ENCODE peak calls at places on chromosomes 3 and 15, in nine cellular contexts. J, G, H, T, R, V, Z, S and O are unnamed samples.

GRCh38 chr15:57440167-57440566 is 63.9 kb downstream of the CGNL1 start:
- DNase-seq in G (no peak), V (no peak), Z (no peak), J (no peak), T (no peak), R (no peak), H (no peak), S (no peak), O (no peak)

GRCh38 chr3:77618686-77619085 is 578.8 kb downstream of the ROBO2 start:
- DNase-seq in T (no peak), H (no peak), S (no peak), G (no peak), V (no peak), Z (no peak), R (no peak), J (no peak), O (no peak)

GRCh38 chr3:143595456-143596077 is 252.7 kb downstream of the SLC9A9 start:
- DNase-seq in G (no peak), R (no peak), H (peak; percentile 14), T (no peak), S (no peak), J (no peak), Z (no peak), V (no peak), O (no peak)

GRCh38 chr15:55389276-55389631 is 18.9 kb downstream of the CCPG1 start:
- DNase-seq in V (peak; percentile 35), T (no peak), H (no peak), G (no peak), J (peak; percentile 38), R (no peak), S (no peak), Z (no peak), O (no peak)

GRCh38 chr3:188979669-188980311 is 192.0 kb upstream of the TPRG1 start:
- DNase-seq in R (no peak), H (no peak), G (no peak), Z (no peak), S (no peak), V (peak; percentile 25), T (no peak), J (peak; percentile 29), O (no peak)

GRCh38 chr3:4472312-4472711 is 5.2 kb upstream of the SUMF1 start:
- DNase-seq in V (no peak), T (no peak), H (no peak), R (no peak), S (no peak), Z (no peak), J (no peak), G (no peak), O (no peak)

GRCh38 chr15:40255033-40255432 is 16.2 kb downstream of the PAK6 start:
- DNase-seq in G (no peak), J (no peak), V (no peak), Z (no peak), S (no peak), R (no peak), H (no peak), T (no peak), O (no peak)

GRCh38 chr3:95971573-95971972 is 842.8 kb upstream of the EPHA6 start:
- DNase-seq in G (no peak), J (peak; percentile 0), H (no peak), S (no peak), Z (no peak), V (no peak), R (no peak), T (no peak), O (no peak)

DNA sequence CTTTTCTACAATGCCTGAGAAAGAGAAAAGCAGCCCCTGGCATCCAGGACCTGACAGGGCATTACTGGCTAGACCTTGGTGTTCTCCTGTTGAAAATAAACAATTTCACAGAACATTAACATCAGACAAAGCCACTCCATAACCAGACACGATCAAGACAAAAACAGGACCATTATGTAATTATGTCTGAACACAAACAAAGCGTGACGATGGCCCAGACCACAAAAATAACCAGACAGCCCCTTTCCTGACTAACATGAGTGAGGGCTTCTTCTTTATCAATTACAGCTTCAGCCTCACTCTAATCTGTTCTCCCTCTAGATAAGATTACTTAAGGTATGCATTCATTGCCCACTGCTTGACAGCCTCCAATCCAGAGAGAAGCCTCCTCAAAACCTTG is 172.7 kb upstream of the LMCD1 start:
- DNase-seq in R (no peak), G (no peak), Z (no peak), V (no peak), J (no peak), T (no peak), S (no peak), H (no peak), O (no peak)
- H3K4me1 ChIP-seq in R (no peaks in the 10 kb centered on the region), G (no peaks in the 10 kb centered on the region), Z (no peaks in the 10 kb centered on the region), V (no peaks in the 10 kb centered on the region), J (no peaks in the 10 kb centered on the region), T (no peaks in the 10 kb centered on the region), S (no peaks in the 10 kb centered on the region), H (no peaks in the 10 kb centered on the region), O (no peaks in the 10 kb centered on the region)

GRCh38 chr15:53193149-53193548 is 403.0 kb upstream of the ONECUT1 start:
- DNase-seq in Z (no peak), G (no peak), T (no peak), J (peak; percentile 28), S (no peak), R (no peak), V (no peak), H (peak; percentile 3), O (no peak)

GRCh38 chr15:53202876-53203275 is 412.7 kb upstream of the ONECUT1 start:
- DNase-seq in Z (no peak), H (no peak), G (no peak), J (no peak), V (no peak), R (no peak), T (no peak), S (no peak), O (no peak)

GRCh38 chr15:53196235-53196634 is 406.1 kb upstream of the ONECUT1 start:
- DNase-seq in Z (no peak), V (no peak), T (no peak), H (no peak), R (no peak), J (no peak), G (no peak), S (no peak), O (no peak)

DNA sequence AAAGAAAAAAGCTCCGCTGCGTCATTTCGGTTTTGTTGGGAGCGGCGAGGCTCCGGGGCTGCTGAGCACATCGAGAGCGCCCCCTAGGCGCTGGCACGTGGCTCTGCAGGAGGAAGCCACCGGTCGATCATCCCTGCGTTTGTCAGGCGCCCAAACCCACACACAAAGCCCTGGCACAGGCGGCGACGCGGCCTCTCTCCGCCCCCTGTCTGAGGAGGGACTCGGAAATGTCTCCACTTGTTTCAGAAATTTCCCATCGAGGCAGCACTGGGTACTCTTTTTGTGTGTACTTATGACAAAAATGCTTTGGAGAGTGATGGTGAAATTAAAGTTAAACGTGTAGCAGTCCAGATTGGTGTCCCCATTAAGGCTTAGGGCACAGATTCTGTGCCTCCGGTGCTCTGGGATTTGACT is 407.3 kb upstream of the ONECUT1 start:
- DNase-seq in S (peak; percentile 9), T (peak; percentile 75), V (peak; percentile 2), H (peak; percentile 37), J (peak; percentile 75), G (peak; percentile 12), R (peak; percentile 50), Z (no peak), O (peak; percentile 39)
- H3K27ac ChIP-seq in S (no peak overlapping the region), T (no peak overlapping the region), V (no peak overlapping the region), H (no peak overlapping the region), J (no peak overlapping the region), G (no peak overlapping the region), R (no peak overlapping the region), Z (no peak overlapping the region), O (no peak overlapping the region)

GRCh38 chr15:76345880-76346665 is 9.5 kb downstream of the ISL2 start:
- DNase-seq in G (no peak), T (peak; percentile 75), J (peak; percentile 46), V (no peak), Z (no peak), S (no peak), H (no peak), R (peak; percentile 48), O (no peak)
- H3K4me3 ChIP-seq in G (no peak overlapping the region), T (peak overlapping the region; percentile 68), J (peak overlapping the region; percentile 67), V (peak overlapping the region; percentile 32), Z (peak overlapping the region; percentile 53), S (peak overlapping the region; percentile 13), H (no peak overlapping the region), R (peak overlapping the region; percentile 33), O (peak overlapping the region; percentile 12)

GRCh38 chr3:113241292-113242033 is 30.1 kb downstream of the BOC start:
- DNase-seq in R (no peak), G (no peak), T (no peak), V (peak; percentile 22), J (peak; percentile 59), Z (no peak), S (peak; percentile 35), H (no peak), O (no peak)

GRCh38 chr3:113240841-113241240 is 29.5 kb downstream of the BOC start:
- DNase-seq in H (no peak), S (no peak), T (no peak), V (no peak), J (no peak), G (no peak), Z (no peak), R (no peak), O (no peak)

GRCh38 chr3:113243846-113244245 is 32.5 kb downstream of the BOC start:
- DNase-seq in Z (no peak), T (no peak), V (no peak), H (no peak), J (no peak), S (no peak), R (no peak), G (no peak), O (no peak)

GRCh38 chr3:113242091-113242581 is 30.8 kb downstream of the BOC start:
- DNase-seq in Z (no peak), R (no peak), T (no peak), J (peak; percentile 81), G (no peak), H (no peak), V (peak; percentile 21), S (no peak), O (no peak)

GRCh38 chr3:113243071-113243470 is 31.7 kb downstream of the BOC start:
- DNase-seq in S (no peak), G (no peak), R (no peak), V (no peak), J (no peak), H (no peak), Z (no peak), T (no peak), O (no peak)
- H3K4me1 ChIP-seq in S (peaks cover 33% of the 10 kb centered on the region), G (peaks cover 23% of the 10 kb centered on the region), R (no peaks in the 10 kb centered on the region), V (peaks cover 13% of the 10 kb centered on the region), J (peaks cover 59% of the 10 kb centered on the region), H (no peaks in the 10 kb centered on the region), Z (no peaks in the 10 kb centered on the region), T (no peaks in the 10 kb centered on the region), O (peaks cover 4% of the 10 kb centered on the region)

GRCh38 chr3:154794383-154794782 is 285.7 kb upstream of the MME start:
- DNase-seq in V (no peak), Z (no peak), J (peak; percentile 44), G (no peak), T (no peak), S (no peak), H (no peak), R (no peak), O (no peak)
- H3K27ac ChIP-seq in V (no peak overlapping the region), Z (no peak overlapping the region), J (peak overlapping the region; percentile 68), G (no peak overlapping the region), T (no peak overlapping the region), S (no peak overlapping the region), H (no peak overlapping the region), R (peak overlapping the region; percentile 27), O (no peak overlapping the region)

DNA sequence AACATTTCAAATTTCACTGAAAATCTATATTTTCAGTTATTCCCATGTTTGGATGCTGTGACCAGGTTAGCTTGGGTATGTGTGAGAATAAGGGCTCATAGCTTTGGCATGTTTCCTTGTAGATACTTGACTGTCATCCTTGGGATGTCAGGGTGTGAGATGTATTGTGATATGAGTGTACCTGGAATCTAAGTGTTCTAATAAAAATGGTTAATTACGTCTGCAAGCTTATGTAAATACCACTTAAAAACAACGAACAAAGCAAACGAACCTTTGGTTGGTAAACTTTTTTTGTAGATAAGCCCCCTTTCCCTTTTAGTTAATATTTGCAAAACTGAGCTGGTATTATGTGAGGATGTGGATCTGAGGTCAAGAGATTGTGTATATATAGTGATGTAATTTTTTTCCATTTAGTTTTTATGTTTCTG is 63.5 kb downstream of the FNDC3B start:
- DNase-seq in Z (no peak), S (no peak), T (no peak), V (no peak), J (no peak), R (no peak), G (no peak), H (no peak), O (no peak)
- H3K4me3 ChIP-seq in Z (peak overlapping the region; percentile 17), S (no peak overlapping the region), T (peak overlapping the region; percentile 16), V (no peak overlapping the region), J (no peak overlapping the region), R (no peak overlapping the region), G (no peak overlapping the region), H (peak overlapping the region; percentile 53), O (no peak overlapping the region)